ENCODE peak calls at places on chromosomes 1 and 21, in ten cellular contexts. One of them, this sample, is unnamed.

GRCh38 chr1:61226791-61227567 is 144.6 kb downstream of the NFIA start:
- DNase-seq in NCI-H748 treated with DMSO at 0.1 percent for 48 hours: no peak
- DNase-seq in stimulated activated CD4-positive, alpha-beta T cell treated with anti-CD3 and anti-CD28 coated beads, Interleukin-15, amount 100 ng/mL, for 1 hour: no peak
- DNase-seq in cortex of kidney: no peak
- DNase-seq in esophagus squamous epithelium: no peak
- DNase-seq in GM23338: no peak
- DNase-seq in pancreas: peak
- DNase-seq in stimulated activated CD8-positive, alpha-beta memory T cell treated with anti-CD3 and anti-CD28 coated beads, Interleukin-4, amount 100 ng/mL, for 1 hour: no peak
- DNase-seq in NCI-H1436: peak
- DNase-seq in activated CD4-positive, CD25-positive, alpha-beta regulatory T cell: no peak
- DNase-seq in this sample: peak

GRCh38 chr1:58778593-58778992 is 5.3 kb downstream of the JUN start:
- DNase-seq in NCI-H748 treated with DMSO at 0.1 percent for 48 hours: no peak
- DNase-seq in stimulated activated CD4-positive, alpha-beta T cell treated with anti-CD3 and anti-CD28 coated beads, Interleukin-15, amount 100 ng/mL, for 1 hour: no peak
- DNase-seq in cortex of kidney: no peak
- DNase-seq in esophagus squamous epithelium: no peak
- DNase-seq in GM23338: no peak
- DNase-seq in pancreas: no peak
- DNase-seq in stimulated activated CD8-positive, alpha-beta memory T cell treated with anti-CD3 and anti-CD28 coated beads, Interleukin-4, amount 100 ng/mL, for 1 hour: no peak
- DNase-seq in NCI-H1436: no peak
- DNase-seq in activated CD4-positive, CD25-positive, alpha-beta regulatory T cell: no peak
- DNase-seq in this sample: no peak

GRCh38 chr1:208475449-208475848 is 231.3 kb upstream of the PLXNA2 start:
- DNase-seq in NCI-H748 treated with DMSO at 0.1 percent for 48 hours: no peak
- DNase-seq in stimulated activated CD4-positive, alpha-beta T cell treated with anti-CD3 and anti-CD28 coated beads, Interleukin-15, amount 100 ng/mL, for 1 hour: no peak
- DNase-seq in cortex of kidney: no peak
- DNase-seq in esophagus squamous epithelium: no peak
- DNase-seq in GM23338: no peak
- DNase-seq in pancreas: no peak
- DNase-seq in stimulated activated CD8-positive, alpha-beta memory T cell treated with anti-CD3 and anti-CD28 coated beads, Interleukin-4, amount 100 ng/mL, for 1 hour: no peak
- DNase-seq in NCI-H1436: no peak
- DNase-seq in activated CD4-positive, CD25-positive, alpha-beta regulatory T cell: no peak
- DNase-seq in this sample: peak

GRCh38 chr1:242129103-242129502 is 130.2 kb upstream of the MAP1LC3C start:
- DNase-seq in NCI-H748 treated with DMSO at 0.1 percent for 48 hours: peak
- DNase-seq in stimulated activated CD4-positive, alpha-beta T cell treated with anti-CD3 and anti-CD28 coated beads, Interleukin-15, amount 100 ng/mL, for 1 hour: no peak
- DNase-seq in cortex of kidney: no peak
- DNase-seq in esophagus squamous epithelium: no peak
- DNase-seq in GM23338: peak
- DNase-seq in pancreas: no peak
- DNase-seq in stimulated activated CD8-positive, alpha-beta memory T cell treated with anti-CD3 and anti-CD28 coated beads, Interleukin-4, amount 100 ng/mL, for 1 hour: no peak
- DNase-seq in NCI-H1436: peak
- DNase-seq in activated CD4-positive, CD25-positive, alpha-beta regulatory T cell: no peak
- DNase-seq in this sample: peak

GRCh38 chr1:205748398-205749093 is 1.4 kb downstream of the NUCKS1 start:
- DNase-seq in NCI-H748 treated with DMSO at 0.1 percent for 48 hours: no peak
- DNase-seq in stimulated activated CD4-positive, alpha-beta T cell treated with anti-CD3 and anti-CD28 coated beads, Interleukin-15, amount 100 ng/mL, for 1 hour: no peak
- DNase-seq in cortex of kidney: no peak
- DNase-seq in esophagus squamous epithelium: no peak
- DNase-seq in GM23338: peak
- DNase-seq in pancreas: peak
- DNase-seq in stimulated activated CD8-positive, alpha-beta memory T cell treated with anti-CD3 and anti-CD28 coated beads, Interleukin-4, amount 100 ng/mL, for 1 hour: no peak
- DNase-seq in NCI-H1436: peak
- DNase-seq in activated CD4-positive, CD25-positive, alpha-beta regulatory T cell: no peak
- DNase-seq in this sample: peak

GRCh38 chr1:27726173-27726793 is 522 bp downstream of the FAM76A start:
- DNase-seq in NCI-H748 treated with DMSO at 0.1 percent for 48 hours: no peak
- DNase-seq in stimulated activated CD4-positive, alpha-beta T cell treated with anti-CD3 and anti-CD28 coated beads, Interleukin-15, amount 100 ng/mL, for 1 hour: peak
- DNase-seq in cortex of kidney: no peak
- DNase-seq in esophagus squamous epithelium: no peak
- DNase-seq in GM23338: peak
- DNase-seq in pancreas: peak
- DNase-seq in stimulated activated CD8-positive, alpha-beta memory T cell treated with anti-CD3 and anti-CD28 coated beads, Interleukin-4, amount 100 ng/mL, for 1 hour: no peak
- DNase-seq in NCI-H1436: peak
- DNase-seq in activated CD4-positive, CD25-positive, alpha-beta regulatory T cell: peak
- DNase-seq in this sample: peak

GRCh38 chr21:45909238-45909785 is 72.3 kb upstream of the COL6A1 start:
- DNase-seq in NCI-H748 treated with DMSO at 0.1 percent for 48 hours: no peak
- DNase-seq in stimulated activated CD4-positive, alpha-beta T cell treated with anti-CD3 and anti-CD28 coated beads, Interleukin-15, amount 100 ng/mL, for 1 hour: no peak
- DNase-seq in cortex of kidney: no peak
- DNase-seq in esophagus squamous epithelium: no peak
- DNase-seq in GM23338: no peak
- DNase-seq in pancreas: no peak
- DNase-seq in stimulated activated CD8-positive, alpha-beta memory T cell treated with anti-CD3 and anti-CD28 coated beads, Interleukin-4, amount 100 ng/mL, for 1 hour: no peak
- DNase-seq in NCI-H1436: no peak
- DNase-seq in activated CD4-positive, CD25-positive, alpha-beta regulatory T cell: no peak
- DNase-seq in this sample: no peak

GRCh38 chr1:2204384-2205190 is 10.0 kb upstream of the FAAP20 start:
- DNase-seq in NCI-H748 treated with DMSO at 0.1 percent for 48 hours: peak
- DNase-seq in stimulated activated CD4-positive, alpha-beta T cell treated with anti-CD3 and anti-CD28 coated beads, Interleukin-15, amount 100 ng/mL, for 1 hour: no peak
- DNase-seq in cortex of kidney: no peak
- DNase-seq in esophagus squamous epithelium: no peak
- DNase-seq in GM23338: peak
- DNase-seq in pancreas: peak
- DNase-seq in stimulated activated CD8-positive, alpha-beta memory T cell treated with anti-CD3 and anti-CD28 coated beads, Interleukin-4, amount 100 ng/mL, for 1 hour: no peak
- DNase-seq in NCI-H1436: peak
- DNase-seq in activated CD4-positive, CD25-positive, alpha-beta regulatory T cell: peak
- DNase-seq in this sample: peak

GRCh38 chr21:15062566-15062965 is 2.2 kb downstream of the NRIP1 start:
- DNase-seq in NCI-H748 treated with DMSO at 0.1 percent for 48 hours: peak
- DNase-seq in stimulated activated CD4-positive, alpha-beta T cell treated with anti-CD3 and anti-CD28 coated beads, Interleukin-15, amount 100 ng/mL, for 1 hour: no peak
- DNase-seq in cortex of kidney: no peak
- DNase-seq in esophagus squamous epithelium: no peak
- DNase-seq in GM23338: no peak
- DNase-seq in pancreas: no peak
- DNase-seq in stimulated activated CD8-positive, alpha-beta memory T cell treated with anti-CD3 and anti-CD28 coated beads, Interleukin-4, amount 100 ng/mL, for 1 hour: no peak
- DNase-seq in NCI-H1436: no peak
- DNase-seq in activated CD4-positive, CD25-positive, alpha-beta regulatory T cell: no peak
- DNase-seq in this sample: no peak

GRCh38 chr1:36143424-36143823 is 5.9 kb downstream of the TRAPPC3 start:
- DNase-seq in NCI-H748 treated with DMSO at 0.1 percent for 48 hours: no peak
- DNase-seq in stimulated activated CD4-positive, alpha-beta T cell treated with anti-CD3 and anti-CD28 coated beads, Interleukin-15, amount 100 ng/mL, for 1 hour: no peak
- DNase-seq in cortex of kidney: no peak
- DNase-seq in esophagus squamous epithelium: no peak
- DNase-seq in GM23338: no peak
- DNase-seq in pancreas: no peak
- DNase-seq in stimulated activated CD8-positive, alpha-beta memory T cell treated with anti-CD3 and anti-CD28 coated beads, Interleukin-4, amount 100 ng/mL, for 1 hour: no peak
- DNase-seq in NCI-H1436: no peak
- DNase-seq in activated CD4-positive, CD25-positive, alpha-beta regulatory T cell: no peak
- DNase-seq in this sample: no peak